ENCODE peak calls at places on chromosomes 12 and 14, in six cellular contexts. One of them, this sample, is unnamed.
A peak's percentile ranks its signal among the peaks of the same experiment; 100 is the strongest.

GRCh38 chr12:59067068-59067467 is 146.8 kb upstream of the LRIG3 start:
- DNase-seq in heart right ventricle: no peak
- DNase-seq in right atrium auricular region: no peak
- DNase-seq in nephron progenitor cell: peak; percentile 8
- DNase-seq in progenitor cell of endocrine pancreas: no peak
- DNase-seq in fibroblast of the aortic adventitia: peak; percentile 49
- DNase-seq in this sample: peak; percentile 74

GRCh38 chr14:58944226-58944769 is 244.2 kb upstream of the DAAM1 start:
- DNase-seq in heart right ventricle: no peak
- DNase-seq in right atrium auricular region: no peak
- DNase-seq in nephron progenitor cell: no peak
- DNase-seq in progenitor cell of endocrine pancreas: peak; percentile 23
- DNase-seq in fibroblast of the aortic adventitia: no peak
- DNase-seq in this sample: no peak

GRCh38 chr14:91195881-91196280 is 48.6 kb downstream of the GPR68 start:
- DNase-seq in heart right ventricle: no peak
- DNase-seq in right atrium auricular region: no peak
- DNase-seq in nephron progenitor cell: no peak
- DNase-seq in progenitor cell of endocrine pancreas: no peak
- DNase-seq in fibroblast of the aortic adventitia: no peak
- DNase-seq in this sample: no peak

GRCh38 chr14:21454843-21455550 is 926 bp downstream of the CHD8 start:
- DNase-seq in heart right ventricle: no peak
- DNase-seq in right atrium auricular region: no peak
- DNase-seq in nephron progenitor cell: no peak
- DNase-seq in progenitor cell of endocrine pancreas: no peak
- DNase-seq in fibroblast of the aortic adventitia: peak; percentile 10
- DNase-seq in this sample: no peak

GRCh38 chr12:1204581-1205121 is 213.6 kb downstream of the ERC1 start:
- DNase-seq in heart right ventricle: no peak
- DNase-seq in right atrium auricular region: no peak
- DNase-seq in nephron progenitor cell: no peak
- DNase-seq in progenitor cell of endocrine pancreas: no peak
- DNase-seq in fibroblast of the aortic adventitia: peak; percentile 61
- DNase-seq in this sample: no peak

GRCh38 chr12:24751181-24751580 is 197.7 kb downstream of the BCAT1 start:
- DNase-seq in heart right ventricle: no peak
- DNase-seq in right atrium auricular region: no peak
- DNase-seq in nephron progenitor cell: no peak
- DNase-seq in progenitor cell of endocrine pancreas: no peak
- DNase-seq in fibroblast of the aortic adventitia: no peak
- DNase-seq in this sample: no peak

GRCh38 chr14:103451401-103451800 is 66.2 kb downstream of the MARK3 start:
- DNase-seq in heart right ventricle: no peak
- DNase-seq in right atrium auricular region: no peak
- DNase-seq in nephron progenitor cell: no peak
- DNase-seq in progenitor cell of endocrine pancreas: no peak
- DNase-seq in fibroblast of the aortic adventitia: no peak
- DNase-seq in this sample: no peak

GRCh38 chr12:49804821-49805220 is 23.4 kb downstream of the NCKAP5L start:
- DNase-seq in heart right ventricle: no peak
- DNase-seq in right atrium auricular region: no peak
- DNase-seq in nephron progenitor cell: no peak
- DNase-seq in progenitor cell of endocrine pancreas: no peak
- DNase-seq in fibroblast of the aortic adventitia: no peak
- DNase-seq in this sample: no peak

GRCh38 chr12:75634244-75635222 is 123.1 kb upstream of the KRR1 start:
- DNase-seq in heart right ventricle: no peak
- DNase-seq in right atrium auricular region: no peak
- DNase-seq in nephron progenitor cell: no peak
- DNase-seq in progenitor cell of endocrine pancreas: no peak
- DNase-seq in fibroblast of the aortic adventitia: peak; percentile 66
- DNase-seq in this sample: no peak

GRCh38 chr14:39492267-39492666 is 60.0 kb upstream of the FBXO33 start:
- DNase-seq in heart right ventricle: no peak
- DNase-seq in right atrium auricular region: no peak
- DNase-seq in nephron progenitor cell: no peak
- DNase-seq in progenitor cell of endocrine pancreas: no peak
- DNase-seq in fibroblast of the aortic adventitia: peak; percentile 92
- DNase-seq in this sample: no peak

GRCh38 chr12:25994252-25994651 is 35.8 kb downstream of the RASSF8 start:
- DNase-seq in heart right ventricle: no peak
- DNase-seq in right atrium auricular region: no peak
- DNase-seq in nephron progenitor cell: no peak
- DNase-seq in progenitor cell of endocrine pancreas: no peak
- DNase-seq in fibroblast of the aortic adventitia: peak; percentile 95
- DNase-seq in this sample: no peak

GRCh38 chr12:89552376-89552775 is 26.5 kb upstream of the POC1B start:
- DNase-seq in heart right ventricle: no peak
- DNase-seq in right atrium auricular region: no peak
- DNase-seq in nephron progenitor cell: no peak
- DNase-seq in progenitor cell of endocrine pancreas: no peak
- DNase-seq in fibroblast of the aortic adventitia: no peak
- DNase-seq in this sample: no peak

GRCh38 chr12:76450690-76451089 is 102.5 kb upstream of the BBS10 start:
- DNase-seq in heart right ventricle: no peak
- DNase-seq in right atrium auricular region: no peak
- DNase-seq in nephron progenitor cell: no peak
- DNase-seq in progenitor cell of endocrine pancreas: no peak
- DNase-seq in fibroblast of the aortic adventitia: peak; percentile 80
- DNase-seq in this sample: no peak

GRCh38 chr12:67002711-67003110 is 266.4 kb upstream of the CAND1 start:
- DNase-seq in heart right ventricle: no peak
- DNase-seq in right atrium auricular region: no peak
- DNase-seq in nephron progenitor cell: no peak
- DNase-seq in progenitor cell of endocrine pancreas: no peak
- DNase-seq in fibroblast of the aortic adventitia: no peak
- DNase-seq in this sample: peak; percentile 71

GRCh38 chr14:97413991-97414717 is 617.0 kb downstream of the VRK1 start:
- DNase-seq in heart right ventricle: no peak
- DNase-seq in right atrium auricular region: no peak
- DNase-seq in nephron progenitor cell: no peak
- DNase-seq in progenitor cell of endocrine pancreas: no peak
- DNase-seq in fibroblast of the aortic adventitia: no peak
- DNase-seq in this sample: no peak
- TF ChIP-seq CTCF in heart right ventricle: no peak
- TF ChIP-seq CTCF in right atrium auricular region: no peak
- TF ChIP-seq CTCF in nephron progenitor cell: no peak
- TF ChIP-seq CTCF in progenitor cell of endocrine pancreas: peak; percentile 46
- TF ChIP-seq CTCF in fibroblast of the aortic adventitia: no peak
- TF ChIP-seq CTCF in this sample: no peak

GRCh38 chr12:108302471-108303311 is 36.4 kb downstream of the CMKLR1 start:
- DNase-seq in heart right ventricle: peak; percentile 88
- DNase-seq in right atrium auricular region: peak; percentile 92
- DNase-seq in nephron progenitor cell: peak; percentile 32
- DNase-seq in progenitor cell of endocrine pancreas: peak; percentile 63
- DNase-seq in fibroblast of the aortic adventitia: peak; percentile 27
- DNase-seq in this sample: peak; percentile 75
- TF ChIP-seq CTCF in heart right ventricle: peak; percentile 38
- TF ChIP-seq CTCF in right atrium auricular region: no peak
- TF ChIP-seq CTCF in nephron progenitor cell: no peak
- TF ChIP-seq CTCF in progenitor cell of endocrine pancreas: peak; percentile 54
- TF ChIP-seq CTCF in fibroblast of the aortic adventitia: no peak
- TF ChIP-seq CTCF in this sample: no peak

DNA sequence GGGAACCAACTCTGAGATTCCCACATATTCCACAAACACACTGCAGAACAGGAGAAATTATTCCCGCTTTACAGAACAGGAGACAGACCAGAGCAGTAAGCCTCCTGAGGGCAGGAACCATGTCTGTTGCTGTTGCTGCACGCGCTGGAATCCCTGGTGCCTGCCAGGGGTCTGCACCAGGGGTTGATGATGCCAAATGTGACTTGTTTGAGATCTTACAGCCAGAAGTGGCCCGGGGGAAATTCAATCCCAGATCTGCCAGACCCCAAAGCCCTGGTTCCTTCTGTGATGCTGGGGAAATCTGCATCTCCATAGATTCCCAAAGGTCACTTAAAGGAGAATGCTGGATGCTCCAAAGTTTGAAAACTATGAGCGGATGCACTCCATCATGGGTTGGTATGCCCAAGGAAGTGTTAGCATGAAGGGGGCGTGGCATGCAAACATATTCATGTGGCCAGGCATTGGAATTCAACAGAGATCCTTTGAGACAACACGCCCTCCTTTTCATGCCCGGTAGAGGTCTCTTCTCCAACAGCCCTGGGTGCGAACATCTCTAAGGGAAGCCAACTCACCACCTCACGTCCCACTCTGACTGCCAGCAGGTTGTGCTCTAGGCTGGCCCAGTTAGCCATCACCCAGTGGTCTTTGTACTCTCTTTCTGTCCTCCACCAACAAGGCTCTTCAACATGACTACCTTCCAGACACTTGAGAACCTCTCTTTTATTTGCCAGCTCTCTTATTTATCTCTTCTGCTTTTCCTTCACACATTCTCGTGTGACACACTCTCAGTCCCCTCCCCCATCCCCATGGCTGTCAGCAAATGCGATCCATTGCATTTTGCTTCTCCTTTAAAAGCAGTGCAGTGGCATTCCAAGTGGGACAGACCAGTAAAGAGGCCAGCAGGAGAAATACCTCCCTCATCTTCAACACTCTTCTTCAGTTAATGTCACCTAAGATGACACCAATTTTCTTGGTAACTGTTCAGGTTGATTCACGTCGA is 131.3 kb downstream of the ZFP36L1 start:
- DNase-seq in heart right ventricle: no peak
- DNase-seq in right atrium auricular region: peak; percentile 52
- DNase-seq in nephron progenitor cell: no peak
- DNase-seq in progenitor cell of endocrine pancreas: no peak
- DNase-seq in fibroblast of the aortic adventitia: no peak
- DNase-seq in this sample: no peak
- TF ChIP-seq CTCF in heart right ventricle: no peak
- TF ChIP-seq CTCF in right atrium auricular region: no peak
- TF ChIP-seq CTCF in nephron progenitor cell: no peak
- TF ChIP-seq CTCF in progenitor cell of endocrine pancreas: no peak
- TF ChIP-seq CTCF in fibroblast of the aortic adventitia: no peak
- TF ChIP-seq CTCF in this sample: no peak

GRCh38 chr12:57735952-57736742 is 2.4 kb downstream of the AGAP2 start:
- DNase-seq in heart right ventricle: peak; percentile 53
- DNase-seq in right atrium auricular region: no peak
- DNase-seq in nephron progenitor cell: peak; percentile 66
- DNase-seq in progenitor cell of endocrine pancreas: no peak
- DNase-seq in fibroblast of the aortic adventitia: no peak
- DNase-seq in this sample: peak; percentile 48
- TF ChIP-seq CTCF in heart right ventricle: no peak
- TF ChIP-seq CTCF in right atrium auricular region: peak; percentile 44
- TF ChIP-seq CTCF in nephron progenitor cell: no peak
- TF ChIP-seq CTCF in progenitor cell of endocrine pancreas: no peak
- TF ChIP-seq CTCF in fibroblast of the aortic adventitia: peak; percentile 31
- TF ChIP-seq CTCF in this sample: no peak

GRCh38 chr12:21962821-21963220 is 21.6 kb upstream of the ABCC9 start:
- DNase-seq in heart right ventricle: no peak
- DNase-seq in right atrium auricular region: no peak
- DNase-seq in nephron progenitor cell: no peak
- DNase-seq in progenitor cell of endocrine pancreas: no peak
- DNase-seq in fibroblast of the aortic adventitia: no peak
- DNase-seq in this sample: no peak
- TF ChIP-seq CTCF in heart right ventricle: peak; percentile 11
- TF ChIP-seq CTCF in right atrium auricular region: no peak
- TF ChIP-seq CTCF in nephron progenitor cell: no peak
- TF ChIP-seq CTCF in progenitor cell of endocrine pancreas: no peak
- TF ChIP-seq CTCF in fibroblast of the aortic adventitia: no peak
- TF ChIP-seq CTCF in this sample: no peak

GRCh38 chr14:104975481-104976197 is 2.5 kb downstream of the AHNAK2 start:
- DNase-seq in heart right ventricle: no peak
- DNase-seq in right atrium auricular region: no peak
- DNase-seq in nephron progenitor cell: peak; percentile 43
- DNase-seq in progenitor cell of endocrine pancreas: no peak
- DNase-seq in fibroblast of the aortic adventitia: no peak
- DNase-seq in this sample: no peak
- TF ChIP-seq CTCF in heart right ventricle: no peak
- TF ChIP-seq CTCF in right atrium auricular region: no peak
- TF ChIP-seq CTCF in nephron progenitor cell: no peak
- TF ChIP-seq CTCF in progenitor cell of endocrine pancreas: no peak
- TF ChIP-seq CTCF in fibroblast of the aortic adventitia: no peak
- TF ChIP-seq CTCF in this sample: no peak

GRCh38 chr12:105561981-105562726 is 231.7 kb downstream of the C12orf75 start:
- DNase-seq in heart right ventricle: peak; percentile 15
- DNase-seq in right atrium auricular region: peak; percentile 66
- DNase-seq in nephron progenitor cell: peak; percentile 39
- DNase-seq in progenitor cell of endocrine pancreas: no peak
- DNase-seq in fibroblast of the aortic adventitia: peak; percentile 86
- DNase-seq in this sample: peak; percentile 74
- TF ChIP-seq CTCF in heart right ventricle: no peak
- TF ChIP-seq CTCF in right atrium auricular region: no peak
- TF ChIP-seq CTCF in nephron progenitor cell: no peak
- TF ChIP-seq CTCF in progenitor cell of endocrine pancreas: no peak
- TF ChIP-seq CTCF in fibroblast of the aortic adventitia: no peak
- TF ChIP-seq CTCF in this sample: no peak

GRCh38 chr12:107917912-107918800 is 143.7 kb downstream of the ASCL4 start:
- DNase-seq in heart right ventricle: no peak
- DNase-seq in right atrium auricular region: no peak
- DNase-seq in nephron progenitor cell: peak; percentile 18
- DNase-seq in progenitor cell of endocrine pancreas: no peak
- DNase-seq in fibroblast of the aortic adventitia: peak; percentile 19
- DNase-seq in this sample: peak; percentile 36

GRCh38 chr12:107906719-107907118 is 132.2 kb downstream of the ASCL4 start:
- DNase-seq in heart right ventricle: no peak
- DNase-seq in right atrium auricular region: no peak
- DNase-seq in nephron progenitor cell: no peak
- DNase-seq in progenitor cell of endocrine pancreas: no peak
- DNase-seq in fibroblast of the aortic adventitia: no peak
- DNase-seq in this sample: no peak

GRCh38 chr12:107914460-107914977 is 140.0 kb downstream of the ASCL4 start:
- DNase-seq in heart right ventricle: no peak
- DNase-seq in right atrium auricular region: no peak
- DNase-seq in nephron progenitor cell: no peak
- DNase-seq in progenitor cell of endocrine pancreas: no peak
- DNase-seq in fibroblast of the aortic adventitia: no peak
- DNase-seq in this sample: no peak

GRCh38 chr12:107912421-107913004 is 138.0 kb downstream of the ASCL4 start:
- DNase-seq in heart right ventricle: no peak
- DNase-seq in right atrium auricular region: no peak
- DNase-seq in nephron progenitor cell: peak; percentile 79
- DNase-seq in progenitor cell of endocrine pancreas: peak; percentile 45
- DNase-seq in fibroblast of the aortic adventitia: no peak
- DNase-seq in this sample: peak; percentile 53
- TF ChIP-seq CTCF in heart right ventricle: peak; percentile 62
- TF ChIP-seq CTCF in right atrium auricular region: peak; percentile 57
- TF ChIP-seq CTCF in nephron progenitor cell: peak; percentile 78
- TF ChIP-seq CTCF in progenitor cell of endocrine pancreas: peak; percentile 73
- TF ChIP-seq CTCF in fibroblast of the aortic adventitia: peak; percentile 53
- TF ChIP-seq CTCF in this sample: peak; percentile 38

GRCh38 chr12:88156075-88156654 is 14.1 kb downstream of the TMTC3 start:
- DNase-seq in heart right ventricle: no peak
- DNase-seq in right atrium auricular region: no peak
- DNase-seq in nephron progenitor cell: no peak
- DNase-seq in progenitor cell of endocrine pancreas: no peak
- DNase-seq in fibroblast of the aortic adventitia: no peak
- DNase-seq in this sample: no peak

GRCh38 chr12:88150063-88150462 is 8.0 kb downstream of the TMTC3 start:
- DNase-seq in heart right ventricle: no peak
- DNase-seq in right atrium auricular region: no peak
- DNase-seq in nephron progenitor cell: no peak
- DNase-seq in progenitor cell of endocrine pancreas: no peak
- DNase-seq in fibroblast of the aortic adventitia: no peak
- DNase-seq in this sample: no peak

DNA sequence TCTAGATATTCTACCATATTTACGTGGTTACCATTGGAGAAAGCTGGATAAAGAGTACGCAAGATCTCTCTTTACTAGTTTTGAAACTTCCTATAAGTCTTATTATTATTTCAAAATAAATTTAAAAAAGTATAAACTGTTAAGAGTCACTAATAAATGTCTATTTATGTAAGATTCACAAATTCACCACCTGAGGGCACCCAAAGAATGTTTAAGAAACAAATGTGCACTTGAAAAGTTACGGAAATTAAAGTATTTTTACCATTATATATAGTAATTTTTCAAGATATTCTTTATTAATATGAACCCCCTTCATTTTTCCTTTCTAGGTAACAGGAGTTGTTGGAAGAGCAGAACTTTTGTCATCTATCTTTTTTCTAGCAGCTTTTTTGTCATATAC is 11.9 kb downstream of the TMTC3 start:
- DNase-seq in heart right ventricle: no peak
- DNase-seq in right atrium auricular region: no peak
- DNase-seq in nephron progenitor cell: no peak
- DNase-seq in progenitor cell of endocrine pancreas: no peak
- DNase-seq in fibroblast of the aortic adventitia: peak; percentile 85
- DNase-seq in this sample: peak; percentile 16
- TF ChIP-seq CTCF in heart right ventricle: peak; percentile 14
- TF ChIP-seq CTCF in right atrium auricular region: peak; percentile 48
- TF ChIP-seq CTCF in nephron progenitor cell: peak; percentile 19
- TF ChIP-seq CTCF in progenitor cell of endocrine pancreas: peak; percentile 65
- TF ChIP-seq CTCF in fibroblast of the aortic adventitia: peak; percentile 41
- TF ChIP-seq CTCF in this sample: peak; percentile 54